ENCODE peak calls at places on chromosome 4, in seven cellular contexts. W, D, O, X, B, P and S are unnamed samples.
A peak's percentile ranks its signal among the peaks of the same experiment; 100 is the strongest.

GRCh38 chr4:5160668-5161067 is 109.4 kb downstream of the STK32B start:
- DNase-seq in W (no peak), D (no peak), O (no peak), X (no peak), B (no peak), P (no peak), S (no peak)

GRCh38 chr4:184102927-184103326 is 114.7 kb downstream of the ENPP6 start:
- DNase-seq in W (no peak), D (no peak), O (no peak), X (no peak), B (no peak), P (no peak), S (no peak)

GRCh38 chr4:94634266-94634665 is 123.5 kb upstream of the BMPR1B start:
- DNase-seq in W (no peak), D (no peak), O (no peak), X (peak; percentile 30), B (no peak), P (no peak), S (no peak)

GRCh38 chr4:73607375-73608026 is 12.7 kb downstream of the RASSF6 start:
- DNase-seq in W (no peak), D (no peak), O (no peak), X (no peak), B (no peak), P (no peak), S (no peak)

GRCh38 chr4:22897520-22898108 is 204.9 kb downstream of the GBA3 start:
- DNase-seq in W (peak; percentile 11), D (peak; percentile 36), O (peak; percentile 7), X (peak; percentile 33), B (no peak), P (peak; percentile 14), S (peak; percentile 29)

GRCh38 chr4:171644430-171645057 is 168.7 kb upstream of the GALNTL6 start:
- DNase-seq in W (no peak), D (no peak), O (no peak), X (no peak), B (no peak), P (peak; percentile 13), S (no peak)

GRCh38 chr4:21801661-21802355 is 146.8 kb downstream of the KCNIP4 start:
- DNase-seq in W (no peak), D (no peak), O (no peak), X (peak; percentile 47), B (no peak), P (peak; percentile 33), S (no peak)

GRCh38 chr4:108058685-108059440 is 69.2 kb downstream of the HADH start:
- DNase-seq in W (no peak), D (no peak), O (no peak), X (no peak), B (no peak), P (peak; percentile 38), S (no peak)

GRCh38 chr4:108370291-108370690 is 201.6 kb upstream of the LEF1 start:
- DNase-seq in W (no peak), D (no peak), O (no peak), X (no peak), B (no peak), P (no peak), S (no peak)

GRCh38 chr4:29051381-29051965 is 1668.7 kb upstream of the PCDH7 start:
- DNase-seq in W (no peak), D (no peak), O (no peak), X (no peak), B (no peak), P (no peak), S (no peak)

GRCh38 chr4:9716093-9716492 is 65.3 kb upstream of the DRD5 start:
- DNase-seq in W (no peak), D (no peak), O (no peak), X (no peak), B (no peak), P (no peak), S (no peak)

GRCh38 chr4:99300934-99301333 is 10.1 kb upstream of the ADH1A start:
- DNase-seq in W (peak; percentile 92), D (no peak), O (peak; percentile 92), X (peak; percentile 89), B (no peak), P (no peak), S (peak; percentile 84)

GRCh38 chr4:105633241-105633640 is 75.2 kb downstream of the INTS12 start:
- DNase-seq in W (no peak), D (no peak), O (no peak), X (no peak), B (no peak), P (no peak), S (no peak)

GRCh38 chr4:111494471-111494870 is 650.8 kb upstream of the FAM241A start:
- DNase-seq in W (no peak), D (no peak), O (no peak), X (peak; percentile 42), B (no peak), P (no peak), S (no peak)

GRCh38 chr4:114005569-114006442 is 26.4 kb upstream of the ARSJ start:
- DNase-seq in W (peak; percentile 81), D (no peak), O (no peak), X (peak; percentile 85), B (no peak), P (peak; percentile 81), S (no peak)

GRCh38 chr4:65668201-65669007 is 1.9 kb downstream of the EPHA5 start:
- DNase-seq in W (peak; percentile 24), D (no peak), O (no peak), X (peak; percentile 47), B (no peak), P (no peak), S (no peak)

GRCh38 chr4:85808104-85808503 is 333.2 kb downstream of the ARHGAP24 start:
- DNase-seq in W (no peak), D (no peak), O (no peak), X (no peak), B (no peak), P (no peak), S (no peak)

GRCh38 chr4:127870688-127871087 is 10.0 kb upstream of the PLK4 start:
- DNase-seq in W (peak; percentile 73), D (no peak), O (no peak), X (peak; percentile 88), B (no peak), P (peak; percentile 76), S (peak; percentile 45)

GRCh38 chr4:64306255-64306565 is 103.0 kb downstream of the TECRL start:
- DNase-seq in W (no peak), D (no peak), O (no peak), X (no peak), B (no peak), P (no peak), S (no peak)

GRCh38 chr4:109559625-109559982 is 442 bp upstream of the MCUB start:
- DNase-seq in W (no peak), D (peak; percentile 68), O (no peak), X (no peak), B (no peak), P (no peak), S (peak; percentile 29)

GRCh38 chr4:152431784-152432183 is 104.1 kb downstream of the FBXW7 start:
- DNase-seq in W (no peak), D (no peak), O (no peak), X (no peak), B (no peak), P (no peak), S (no peak)